ENCODE peak calls at places on chromosomes 5 and 9, in seven cellular contexts. O is body of pancreas, W is fibroblast of mammary gland, P is HL-60, R is heart right ventricle, H is heart left ventricle, G is fibroblast of lung. I is an unnamed sample.
A peak's percentile ranks its signal among the peaks of the same experiment; 100 is the strongest.

GRCh38 chr9:94971378-94972131 is 245.1 kb downstream of the AOPEP start:
- DNase-seq in W (no peak), G (no peak), R (no peak), P (no peak), H (no peak), O (peak; percentile 47), I (peak; percentile 47)

GRCh38 chr9:136982232-136983051 is at the start of gene LCNL1:
- DNase-seq in R (peak; percentile 46), P (no peak), O (no peak), W (no peak), G (no peak), H (no peak), I (no peak)

GRCh38 chr5:79111960-79112702 is 522 bp downstream of the BHMT start:
- DNase-seq in P (no peak), W (no peak), R (peak; percentile 14), O (no peak), G (no peak), H (no peak), I (no peak)

GRCh38 chr5:37665889-37666288 is 174.0 kb downstream of the GDNF start:
- DNase-seq in O (peak; percentile 79), H (peak; percentile 66), P (no peak), R (peak; percentile 59), G (peak; percentile 18), W (no peak), I (peak; percentile 31)

GRCh38 chr5:57780306-57780958 is 297.8 kb upstream of the ACTBL2 start:
- DNase-seq in G (no peak), W (no peak), P (no peak), H (peak; percentile 58), R (peak; percentile 15), O (no peak), I (no peak)

GRCh38 chr5:60945760-60946253 is 802 bp downstream of the NDUFAF2 start:
- DNase-seq in H (no peak), R (no peak), P (no peak), W (peak; percentile 72), G (peak; percentile 67), O (peak; percentile 27), I (peak; percentile 70)

GRCh38 chr9:12776775-12777055 is 1.9 kb downstream of the LURAP1L start:
- DNase-seq in G (peak; percentile 56), W (peak; percentile 71), H (no peak), P (no peak), R (no peak), O (no peak), I (peak; percentile 66)

GRCh38 chr9:27189426-27189825 is 80.4 kb downstream of the TEK start:
- DNase-seq in H (no peak), W (no peak), R (no peak), O (no peak), P (no peak), G (no peak), I (no peak)

GRCh38 chr5:139027150-139027549 is 152.0 kb upstream of the LRRTM2 start:
- DNase-seq in O (no peak), W (no peak), G (no peak), P (peak; percentile 4), R (no peak), H (no peak), I (no peak)

GRCh38 chr5:58239731-58240130 is 220.2 kb downstream of the PLK2 start:
- DNase-seq in H (no peak), W (no peak), O (no peak), P (no peak), R (no peak), G (no peak), I (no peak)

GRCh38 chr9:133046900-133047295 is 14.9 kb upstream of the CEL start:
- DNase-seq in H (no peak), R (no peak), P (no peak), W (no peak), O (no peak), G (no peak), I (no peak)

GRCh38 chr5:39264528-39264927 is 45.2 kb upstream of the FYB1 start:
- DNase-seq in H (no peak), G (no peak), R (no peak), O (no peak), W (no peak), P (no peak), I (no peak)

GRCh38 chr5:147479949-147480348 is 29.9 kb downstream of the DPYSL3 start:
- DNase-seq in G (no peak), P (no peak), R (no peak), H (no peak), W (peak; percentile 70), O (no peak), I (peak; percentile 42)

GRCh38 chr5:156920042-156920860 is 42.8 kb downstream of the TIMD4 start:
- DNase-seq in P (no peak), R (no peak), H (no peak), O (no peak), G (no peak), W (no peak), I (no peak)

GRCh38 chr5:97142521-97143254 is at the start of gene LIX1:
- DNase-seq in O (no peak), R (no peak), W (peak; percentile 50), H (no peak), P (peak; percentile 22), G (peak; percentile 60), I (peak; percentile 48)

GRCh38 chr5:148730272-148730954 is 76.1 kb upstream of the HTR4 start:
- DNase-seq in P (no peak), R (no peak), H (no peak), O (no peak), G (no peak), W (peak; percentile 71), I (no peak)

GRCh38 chr9:119898316-119898715 is 529.1 kb upstream of the BRINP1 start:
- DNase-seq in G (no peak), P (no peak), W (no peak), R (no peak), H (no peak), O (no peak), I (no peak)

GRCh38 chr5:39158127-39158593 is 61.2 kb downstream of the FYB1 start:
- DNase-seq in H (no peak), O (no peak), R (peak; percentile 14), W (peak; percentile 49), P (no peak), G (no peak), I (no peak)

GRCh38 chr5:318931-319601 is 2.4 kb upstream of the AHRR start:
- DNase-seq in R (no peak), G (no peak), H (no peak), P (no peak), W (no peak), O (no peak), I (no peak)

GRCh38 chr9:136839229-136840139 is 2.8 kb upstream of the AJM1 start:
- DNase-seq in H (no peak), R (peak; percentile 10), O (no peak), G (no peak), W (no peak), P (no peak), I (no peak)

GRCh38 chr9:135992486-135993408 is 31.6 kb upstream of the UBAC1 start:
- DNase-seq in W (peak; percentile 78), R (peak; percentile 85), O (peak; percentile 72), P (peak; percentile 77), H (peak; percentile 90), G (peak; percentile 93), I (peak; percentile 93)

GRCh38 chr5:32229586-32229985 is 55.5 kb upstream of the GOLPH3 start:
- DNase-seq in G (no peak), H (no peak), W (no peak), R (no peak), O (no peak), P (no peak), I (no peak)

GRCh38 chr9:128275198-128276007 is at the start of gene GOLGA2:
- DNase-seq in H (no peak), P (no peak), O (peak; percentile 42), W (peak; percentile 66), R (no peak), G (peak; percentile 64), I (peak; percentile 84)

GRCh38 chr9:68538200-68538599 is 2.5 kb downstream of the TMEM252 start:
- DNase-seq in R (no peak), G (peak; percentile 69), O (no peak), H (no peak), P (no peak), W (no peak), I (no peak)

GRCh38 chr5:6766558-6767191 is 53.4 kb downstream of the TENT4A start:
- DNase-seq in W (peak; percentile 16), G (peak; percentile 22), R (peak; percentile 89), H (peak; percentile 92), P (peak; percentile 95), O (peak; percentile 92), I (peak; percentile 54)

GRCh38 chr5:6763191-6763590 is 50.0 kb downstream of the TENT4A start:
- DNase-seq in G (no peak), P (no peak), H (no peak), W (no peak), O (no peak), R (no peak), I (no peak)

GRCh38 chr5:6768590-6769230 is 55.5 kb downstream of the TENT4A start:
- DNase-seq in O (no peak), W (no peak), P (no peak), R (no peak), G (no peak), H (no peak), I (no peak)

GRCh38 chr5:6767481-6768063 is 54.3 kb downstream of the TENT4A start:
- DNase-seq in W (no peak), G (no peak), R (no peak), P (no peak), H (no peak), O (no peak), I (no peak)

GRCh38 chr5:6765612-6766525 is 52.6 kb downstream of the TENT4A start:
- DNase-seq in H (peak; percentile 86), P (peak; percentile 89), R (peak; percentile 71), W (peak; percentile 72), O (peak; percentile 77), G (peak; percentile 69), I (peak; percentile 72)
- H3K4me3 ChIP-seq in H (no peak overlapping the region), P (peak overlapping the region; percentile 9), R (no peak overlapping the region), W (no peak overlapping the region), O (no peak overlapping the region), G (no peak overlapping the region), I (no peak overlapping the region)

GRCh38 chr9:88872171-88872946 is 118.9 kb upstream of the S1PR3 start:
- DNase-seq in W (no peak), G (no peak), H (no peak), O (no peak), P (no peak), R (no peak), I (no peak)
- TF ChIP-seq CTCF in W (no peak), G (no peak), H (no peak), O (no peak), P (no peak), R (no peak), I (no peak)

DNA sequence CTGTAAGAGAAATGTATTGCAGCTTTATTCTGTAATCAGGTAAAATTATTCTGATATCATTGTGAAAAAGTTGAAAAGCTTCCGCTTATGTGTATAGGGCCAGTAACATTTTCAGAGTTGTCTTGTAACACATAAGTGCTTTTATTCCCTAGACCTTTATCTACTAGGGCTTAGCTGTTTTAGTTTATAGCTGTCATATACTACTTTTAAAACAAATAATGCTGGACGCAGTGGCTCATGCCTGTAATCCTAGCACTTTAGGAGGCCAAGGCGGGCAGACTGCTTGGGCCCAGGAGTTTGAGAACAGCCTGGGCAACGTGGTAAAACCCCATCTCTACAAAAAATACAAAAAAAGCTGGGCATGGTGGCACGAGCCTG is 33.1 kb downstream of the SLC25A51 start:
- DNase-seq in R (no peak), H (no peak), O (no peak), W (no peak), G (no peak), P (no peak), I (no peak)
- H3K4me3 ChIP-seq in R (no peak overlapping the region), H (no peak overlapping the region), O (no peak overlapping the region), W (no peak overlapping the region), G (no peak overlapping the region), P (no peak overlapping the region), I (no peak overlapping the region)

GRCh38 chr9:104682642-104683041 is 11.7 kb upstream of the OR13D1 start:
- DNase-seq in W (peak; percentile 70), P (peak; percentile 4), H (no peak), R (no peak), G (peak; percentile 66), O (no peak), I (peak; percentile 67)
- TF ChIP-seq CTCF in W (peak; percentile 48), P (no peak), H (peak; percentile 28), R (peak; percentile 38), G (peak; percentile 49), O (no peak), I (peak; percentile 49)

I was measured in fibroblast of villous mesenchyme.